ENCODE peak calls at places on chromosomes 7 and 10, in six cellular contexts. K, A, X, Z, E and T are unnamed samples.

GRCh38 chr10:113022265-113022664 is 72.2 kb downstream of the TCF7L2 start:
- DNase-seq in X (no peak), A (no peak), Z (no peak), E (no peak), K (no peak), T (no peak)

GRCh38 chr10:30185916-30186315 is 126.5 kb upstream of the JCAD start:
- DNase-seq in X (peak; percentile 90), A (no peak), K (no peak), E (peak; percentile 96), Z (peak; percentile 1), T (no peak)

GRCh38 chr7:115005241-115005640 is 83.3 kb downstream of the MDFIC start:
- DNase-seq in E (no peak), Z (no peak), X (no peak), A (no peak), K (no peak), T (no peak)

GRCh38 chr10:35598379-35598778 is 6.8 kb upstream of the GJD4 start:
- DNase-seq in X (no peak), E (no peak), K (no peak), Z (no peak), A (no peak), T (peak; percentile 23)

GRCh38 chr10:101902032-101902799 is 58.6 kb upstream of the KCNIP2 start:
- DNase-seq in Z (no peak), X (no peak), A (peak; percentile 47), K (peak; percentile 81), E (no peak), T (no peak)

GRCh38 chr10:123913688-123914268 is 22.2 kb upstream of the CPXM2 start:
- DNase-seq in E (peak; percentile 23), X (no peak), A (no peak), Z (no peak), K (peak; percentile 58), T (no peak)

GRCh38 chr7:36965625-36966024 is 241.3 kb upstream of the AOAH start:
- DNase-seq in K (no peak), Z (no peak), X (no peak), A (no peak), E (no peak), T (no peak)

GRCh38 chr7:148914208-148914777 is 30.2 kb upstream of the EZH2 start:
- DNase-seq in A (no peak), K (no peak), X (peak; percentile 61), E (peak; percentile 92), Z (no peak), T (peak; percentile 37)

GRCh38 chr7:22150221-22150620 is 204.5 kb upstream of the CDCA7L start:
- DNase-seq in X (no peak), A (no peak), E (peak; percentile 66), Z (no peak), K (no peak), T (no peak)

GRCh38 chr7:127933116-127933515 is 98.1 kb downstream of the LRRC4 start:
- DNase-seq in E (peak; percentile 51), K (no peak), X (no peak), Z (no peak), A (no peak), T (no peak)

GRCh38 chr10:49614242-49615198 is 683 bp downstream of the CHAT start:
- DNase-seq in X (no peak), Z (no peak), E (no peak), K (peak; percentile 27), A (peak; percentile 32), T (no peak)

GRCh38 chr10:61188691-61189090 is 244.7 kb upstream of the RHOBTB1 start:
- DNase-seq in Z (no peak), X (no peak), A (no peak), K (no peak), E (no peak), T (no peak)

GRCh38 chr7:156897673-156898072 is 4.7 kb upstream of the LMBR1 start:
- DNase-seq in E (peak; percentile 68), K (no peak), X (peak; percentile 51), A (no peak), Z (no peak), T (no peak)

GRCh38 chr10:119441921-119442757 is 100.4 kb downstream of the RGS10 start:
- DNase-seq in E (no peak), X (no peak), A (no peak), Z (no peak), K (peak; percentile 53), T (no peak)

GRCh38 chr7:38367301-38367700 is 93.9 kb upstream of the TARP start:
- DNase-seq in E (peak; percentile 9), Z (no peak), X (no peak), K (no peak), A (no peak), T (no peak)

GRCh38 chr10:48215148-48215982 is 59.1 kb downstream of the FRMPD2 start:
- DNase-seq in E (peak; percentile 17), A (peak; percentile 72), X (peak; percentile 69), Z (peak; percentile 15), K (peak; percentile 72), T (peak; percentile 66)

DNA sequence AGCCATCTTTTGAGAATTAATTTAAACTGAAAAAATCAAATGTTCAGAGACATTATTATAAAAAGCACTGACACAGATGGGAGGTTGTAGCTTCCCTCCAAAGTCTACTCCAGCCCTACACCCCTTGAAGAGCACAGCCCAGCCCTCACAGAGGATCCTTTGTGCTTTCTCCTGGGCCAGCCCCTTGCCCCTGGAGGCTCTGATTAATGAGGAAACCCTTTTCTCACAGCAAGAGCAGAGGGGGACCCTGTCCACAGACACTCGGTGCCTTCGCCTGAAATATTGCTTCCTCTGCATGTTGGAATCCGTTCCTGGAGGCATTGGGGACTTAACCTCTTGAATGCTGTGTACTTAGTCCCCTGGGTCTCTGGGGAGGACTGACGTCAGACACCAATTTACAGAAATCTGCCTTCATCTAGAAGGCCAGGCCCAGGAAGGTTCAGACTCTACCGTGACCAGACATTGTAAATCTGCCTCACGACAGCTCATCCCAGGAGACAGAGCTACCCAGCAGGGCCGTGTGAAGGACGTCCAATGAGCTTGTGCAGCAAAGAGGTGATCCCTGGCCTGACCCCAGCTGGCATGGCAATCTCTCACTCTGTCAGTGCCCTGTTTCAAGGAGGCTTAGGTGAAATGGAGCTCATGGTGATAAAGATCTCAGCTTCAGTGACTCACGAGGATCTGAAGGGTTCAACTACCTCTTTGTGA is 8.1 kb upstream of the TMEM72 start:
- DNase-seq in E (no peak), X (no peak), Z (no peak), K (no peak), A (no peak), T (no peak)
- H3K4me2 ChIP-seq in E (no peak overlapping the region), X (no peak overlapping the region), Z (no peak overlapping the region), K (no peak overlapping the region), A (no peak overlapping the region), T (no peak overlapping the region)

GRCh38 chr7:131010714-131011436 is 276.9 kb upstream of the KLF14 start:
- DNase-seq in Z (no peak), A (no peak), K (no peak), X (no peak), E (peak; percentile 65), T (no peak)
- H4K20me1 ChIP-seq in Z (no peaks in the 10 kb centered on the region), A (no peaks in the 10 kb centered on the region), K (no peaks in the 10 kb centered on the region), X (no peaks in the 10 kb centered on the region), E (no peaks in the 10 kb centered on the region), T (no peaks in the 10 kb centered on the region)

DNA sequence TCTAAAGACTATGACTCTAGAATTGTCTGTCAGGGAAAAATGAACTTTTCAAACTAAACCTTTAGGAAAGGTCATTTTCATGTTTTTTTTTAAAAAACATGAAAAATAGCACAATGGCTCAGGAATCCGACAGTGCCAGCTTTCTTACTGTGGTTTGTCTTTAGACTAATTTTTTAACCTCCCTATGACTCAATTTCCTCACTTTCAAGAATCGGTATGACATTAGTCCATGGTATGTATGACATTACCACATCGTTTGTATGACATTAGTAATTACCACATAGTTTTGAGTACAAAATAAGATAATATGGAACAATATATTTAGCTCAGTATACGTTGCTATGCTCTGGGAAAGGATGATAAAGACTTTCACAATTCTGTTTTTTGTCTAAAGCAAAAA is 383.2 kb downstream of the PTPRN2 start:
- DNase-seq in E (peak; percentile 52), X (no peak), Z (no peak), A (no peak), K (no peak), T (no peak)
- H3K4me2 ChIP-seq in E (no peak overlapping the region), X (no peak overlapping the region), Z (no peak overlapping the region), A (no peak overlapping the region), K (no peak overlapping the region), T (no peak overlapping the region)

GRCh38 chr7:73718905-73719805 is at the start of gene STX1A:
- DNase-seq in E (peak; percentile 61), A (peak; percentile 67), X (peak; percentile 58), K (peak; percentile 92), Z (no peak), T (peak; percentile 92)

GRCh38 chr7:73717025-73717807 is 2.3 kb downstream of the STX1A start:
- DNase-seq in K (no peak), X (no peak), E (peak; percentile 62), Z (no peak), A (no peak), T (peak; percentile 16)

GRCh38 chr7:73716318-73716890 is 3.1 kb downstream of the STX1A start:
- DNase-seq in K (no peak), A (no peak), Z (no peak), E (no peak), X (no peak), T (peak; percentile 19)

GRCh38 chr7:73718438-73718881 is 1.0 kb downstream of the STX1A start:
- DNase-seq in Z (no peak), K (no peak), A (no peak), E (no peak), X (peak; percentile 59), T (peak; percentile 30)

GRCh38 chr7:73717991-73718405 is 1.5 kb downstream of the STX1A start:
- DNase-seq in X (peak; percentile 94), A (no peak), E (peak; percentile 93), Z (no peak), K (no peak), T (peak; percentile 23)
- H4K20me1 ChIP-seq in X (peaks cover 2% of the 10 kb centered on the region), A (no peaks in the 10 kb centered on the region), E (no peaks in the 10 kb centered on the region), Z (peaks cover 36% of the 10 kb centered on the region), K (peaks cover 30% of the 10 kb centered on the region), T (peaks cover 3% of the 10 kb centered on the region)

GRCh38 chr7:132497098-132497497 is 79.2 kb downstream of the PLXNA4 start:
- DNase-seq in E (no peak), K (no peak), X (no peak), Z (no peak), A (no peak), T (no peak)
- H3K4me2 ChIP-seq in E (no peak overlapping the region), K (no peak overlapping the region), X (no peak overlapping the region), Z (no peak overlapping the region), A (no peak overlapping the region), T (no peak overlapping the region)